ENCODE peak calls at places on chromosomes 12 and 14, in nine cellular contexts. T is islet precursor cell; K is left cardiac atrium; P is psoas muscle; U is stimulated activated naive CD4-positive, alpha-beta T cell; L is globus pallidus; M is esophagus squamous epithelium; G is HS-5; W is GM10248. Z is an unnamed sample.
A peak's percentile ranks its signal among the peaks of the same experiment; 100 is the strongest.

GRCh38 chr12:69410571-69410970 is 51.0 kb downstream of the YEATS4 start:
- DNase-seq in G (no peak), T (no peak), W (no peak), M (no peak), U (no peak), P (no peak), K (no peak), L (no peak), Z (no peak)

GRCh38 chr12:116582610-116583009 is 23.4 kb downstream of the MAP1LC3B2 start:
- DNase-seq in W (no peak), G (no peak), M (no peak), T (no peak), U (no peak), K (peak; percentile 66), P (no peak), L (no peak), Z (no peak)

GRCh38 chr14:64713677-64714076 is 9.5 kb downstream of the PLEKHG3 start:
- DNase-seq in G (no peak), L (no peak), U (no peak), T (no peak), K (no peak), P (no peak), W (no peak), M (no peak), Z (no peak)

GRCh38 chr12:57242329-57242690 is 8.7 kb downstream of the STAC3 start:
- DNase-seq in W (no peak), G (no peak), K (peak; percentile 38), T (no peak), L (no peak), U (no peak), M (no peak), P (peak; percentile 66), Z (no peak)

GRCh38 chr14:21960636-21961035 is 287.0 kb upstream of the OR4E1 start:
- DNase-seq in G (no peak), P (no peak), K (no peak), L (no peak), U (no peak), W (no peak), M (no peak), T (no peak), Z (no peak)

GRCh38 chr12:7937867-7938506 is 2.0 kb upstream of the SLC2A3 start:
- DNase-seq in M (no peak), P (no peak), L (no peak), W (peak; percentile 28), G (no peak), K (no peak), U (no peak), T (peak; percentile 49), Z (no peak)

GRCh38 chr12:97267803-97268202 is 194.8 kb upstream of the RMST start:
- DNase-seq in U (no peak), P (no peak), T (peak; percentile 73), K (no peak), M (no peak), L (no peak), G (no peak), W (no peak), Z (no peak)

GRCh38 chr14:61538464-61539022 is 156.8 kb upstream of the HIF1A start:
- DNase-seq in L (no peak), M (no peak), T (no peak), W (no peak), G (no peak), K (no peak), P (no peak), U (no peak), Z (no peak)

GRCh38 chr12:76032043-76032981 is 736 bp upstream of the PHLDA1 start:
- DNase-seq in T (peak; percentile 86), P (no peak), L (peak; percentile 42), U (peak; percentile 38), G (peak; percentile 58), W (peak; percentile 67), M (no peak), K (peak; percentile 68), Z (peak; percentile 43)

GRCh38 chr12:25830456-25830855 is 128.0 kb upstream of the RASSF8 start:
- DNase-seq in U (no peak), L (no peak), M (no peak), K (no peak), T (no peak), G (peak; percentile 37), W (no peak), P (no peak), Z (no peak)

GRCh38 chr14:90604356-90604755 is 207.5 kb downstream of the CALM1 start:
- DNase-seq in P (no peak), G (no peak), K (no peak), U (no peak), T (no peak), W (no peak), L (no peak), M (no peak), Z (no peak)

GRCh38 chr14:99093532-99094517 is 178.2 kb downstream of the BCL11B start:
- DNase-seq in K (no peak), G (no peak), W (no peak), P (no peak), U (no peak), L (no peak), M (no peak), T (no peak), Z (no peak)

GRCh38 chr12:107053709-107054108 is 39.6 kb downstream of the CRY1 start:
- DNase-seq in T (no peak), K (no peak), W (no peak), L (no peak), P (no peak), U (no peak), G (no peak), M (no peak), Z (no peak)

GRCh38 chr12:47832263-47832933 is 12.7 kb upstream of the HDAC7 start:
- DNase-seq in K (no peak), G (no peak), T (no peak), P (no peak), L (no peak), W (peak; percentile 77), U (no peak), M (no peak), Z (no peak)

GRCh38 chr14:61355892-61356325 is 34.5 kb downstream of the PRKCH start:
- DNase-seq in M (no peak), G (peak; percentile 68), L (no peak), W (no peak), U (no peak), P (peak; percentile 43), K (peak; percentile 75), T (peak; percentile 98), Z (no peak)

GRCh38 chr14:23633160-23633701 is 2.9 kb upstream of the DHRS2 start:
- DNase-seq in U (no peak), G (no peak), P (no peak), K (no peak), W (peak; percentile 12), M (no peak), T (no peak), L (no peak), Z (no peak)

GRCh38 chr14:32396874-32397273 is 67.8 kb downstream of the AKAP6 start:
- DNase-seq in M (no peak), L (no peak), U (no peak), G (no peak), P (no peak), K (no peak), W (no peak), T (no peak), Z (peak; percentile 46)

GRCh38 chr12:8687846-8688601 is 9.8 kb upstream of the RIMKLB start:
- DNase-seq in G (peak; percentile 38), T (peak; percentile 97), M (no peak), P (peak; percentile 32), W (no peak), U (no peak), K (peak; percentile 35), L (peak; percentile 67), Z (peak; percentile 79)

GRCh38 chr14:77489051-77489450 is 9.6 kb downstream of the ISM2 start:
- DNase-seq in M (no peak), L (no peak), T (no peak), K (no peak), P (no peak), G (no peak), U (no peak), W (no peak), Z (no peak)

GRCh38 chr12:111584959-111585358 is 14.2 kb downstream of the ATXN2 start:
- DNase-seq in W (no peak), M (no peak), L (no peak), G (no peak), U (no peak), T (no peak), P (no peak), K (no peak), Z (no peak)

Z was measured in putamen.